ENCODE peak calls at places on chromosomes 5 and 9, in nine cellular contexts. One of them, this sample, is unnamed.

GRCh38 chr5:30152431-30152830 is 1041.1 kb upstream of the CDH6 start:
- DNase-seq in NCI-H1694 treated with DMSO at 0.1 percent for 48 hours: no peak
- DNase-seq in dermis microvascular lymphatic vessel endothelial cell: no peak
- DNase-seq in HCEC 1CT: no peak
- DNase-seq in foreskin melanocyte: no peak
- DNase-seq in GM03348: no peak
- DNase-seq in stimulated activated CD4-positive, alpha-beta T cell treated with anti-CD3 and anti-CD28 coated beads, Interleukin-4, amount 100 ng/mL, for 48 hours: no peak
- DNase-seq in frontal cortex: no peak
- DNase-seq in cerebellar cortex: no peak
- DNase-seq in this sample: no peak

GRCh38 chr9:131290767-131291370 is 1.3 kb downstream of the PLPP7 start:
- DNase-seq in NCI-H1694 treated with DMSO at 0.1 percent for 48 hours: no peak
- DNase-seq in dermis microvascular lymphatic vessel endothelial cell: no peak
- DNase-seq in HCEC 1CT: no peak
- DNase-seq in foreskin melanocyte: no peak
- DNase-seq in GM03348: no peak
- DNase-seq in stimulated activated CD4-positive, alpha-beta T cell treated with anti-CD3 and anti-CD28 coated beads, Interleukin-4, amount 100 ng/mL, for 48 hours: no peak
- DNase-seq in frontal cortex: no peak
- DNase-seq in cerebellar cortex: no peak
- DNase-seq in this sample: no peak

GRCh38 chr9:121226186-121226585 is 24.5 kb upstream of the RAB14 start:
- DNase-seq in NCI-H1694 treated with DMSO at 0.1 percent for 48 hours: no peak
- DNase-seq in dermis microvascular lymphatic vessel endothelial cell: no peak
- DNase-seq in HCEC 1CT: peak
- DNase-seq in foreskin melanocyte: no peak
- DNase-seq in GM03348: peak
- DNase-seq in stimulated activated CD4-positive, alpha-beta T cell treated with anti-CD3 and anti-CD28 coated beads, Interleukin-4, amount 100 ng/mL, for 48 hours: no peak
- DNase-seq in frontal cortex: no peak
- DNase-seq in cerebellar cortex: no peak
- DNase-seq in this sample: no peak

GRCh38 chr5:145925803-145926202 is 10.6 kb upstream of the SH3RF2 start:
- DNase-seq in NCI-H1694 treated with DMSO at 0.1 percent for 48 hours: no peak
- DNase-seq in dermis microvascular lymphatic vessel endothelial cell: no peak
- DNase-seq in HCEC 1CT: peak
- DNase-seq in foreskin melanocyte: no peak
- DNase-seq in GM03348: peak
- DNase-seq in stimulated activated CD4-positive, alpha-beta T cell treated with anti-CD3 and anti-CD28 coated beads, Interleukin-4, amount 100 ng/mL, for 48 hours: no peak
- DNase-seq in frontal cortex: no peak
- DNase-seq in cerebellar cortex: no peak
- DNase-seq in this sample: peak

GRCh38 chr9:135552698-135553161 is 6.8 kb downstream of the OBP2A start:
- DNase-seq in NCI-H1694 treated with DMSO at 0.1 percent for 48 hours: no peak
- DNase-seq in dermis microvascular lymphatic vessel endothelial cell: no peak
- DNase-seq in HCEC 1CT: no peak
- DNase-seq in foreskin melanocyte: no peak
- DNase-seq in GM03348: no peak
- DNase-seq in stimulated activated CD4-positive, alpha-beta T cell treated with anti-CD3 and anti-CD28 coated beads, Interleukin-4, amount 100 ng/mL, for 48 hours: no peak
- DNase-seq in frontal cortex: no peak
- DNase-seq in cerebellar cortex: no peak
- DNase-seq in this sample: no peak

GRCh38 chr5:15995206-15996052 is 184.2 kb downstream of the MARCHF11 start:
- DNase-seq in NCI-H1694 treated with DMSO at 0.1 percent for 48 hours: peak
- DNase-seq in dermis microvascular lymphatic vessel endothelial cell: peak
- DNase-seq in HCEC 1CT: peak
- DNase-seq in foreskin melanocyte: peak
- DNase-seq in GM03348: peak
- DNase-seq in stimulated activated CD4-positive, alpha-beta T cell treated with anti-CD3 and anti-CD28 coated beads, Interleukin-4, amount 100 ng/mL, for 48 hours: no peak
- DNase-seq in frontal cortex: no peak
- DNase-seq in cerebellar cortex: peak
- DNase-seq in this sample: peak

GRCh38 chr9:130986311-130986940 is 22.5 kb upstream of the LAMC3 start:
- DNase-seq in NCI-H1694 treated with DMSO at 0.1 percent for 48 hours: no peak
- DNase-seq in dermis microvascular lymphatic vessel endothelial cell: no peak
- DNase-seq in HCEC 1CT: no peak
- DNase-seq in foreskin melanocyte: no peak
- DNase-seq in GM03348: no peak
- DNase-seq in stimulated activated CD4-positive, alpha-beta T cell treated with anti-CD3 and anti-CD28 coated beads, Interleukin-4, amount 100 ng/mL, for 48 hours: no peak
- DNase-seq in frontal cortex: no peak
- DNase-seq in cerebellar cortex: no peak
- DNase-seq in this sample: no peak

GRCh38 chr5:175700991-175701390 is 43.1 kb downstream of the HRH2 start:
- DNase-seq in NCI-H1694 treated with DMSO at 0.1 percent for 48 hours: no peak
- DNase-seq in dermis microvascular lymphatic vessel endothelial cell: no peak
- DNase-seq in HCEC 1CT: no peak
- DNase-seq in foreskin melanocyte: no peak
- DNase-seq in GM03348: no peak
- DNase-seq in stimulated activated CD4-positive, alpha-beta T cell treated with anti-CD3 and anti-CD28 coated beads, Interleukin-4, amount 100 ng/mL, for 48 hours: no peak
- DNase-seq in frontal cortex: no peak
- DNase-seq in cerebellar cortex: no peak
- DNase-seq in this sample: no peak

GRCh38 chr9:35370241-35370640 is 119.7 kb upstream of the RUSC2 start:
- DNase-seq in NCI-H1694 treated with DMSO at 0.1 percent for 48 hours: no peak
- DNase-seq in dermis microvascular lymphatic vessel endothelial cell: no peak
- DNase-seq in HCEC 1CT: no peak
- DNase-seq in foreskin melanocyte: no peak
- DNase-seq in GM03348: no peak
- DNase-seq in stimulated activated CD4-positive, alpha-beta T cell treated with anti-CD3 and anti-CD28 coated beads, Interleukin-4, amount 100 ng/mL, for 48 hours: no peak
- DNase-seq in frontal cortex: no peak
- DNase-seq in cerebellar cortex: no peak
- DNase-seq in this sample: no peak

GRCh38 chr5:81826128-81826527 is 75.2 kb upstream of the SSBP2 start:
- DNase-seq in NCI-H1694 treated with DMSO at 0.1 percent for 48 hours: no peak
- DNase-seq in dermis microvascular lymphatic vessel endothelial cell: no peak
- DNase-seq in HCEC 1CT: no peak
- DNase-seq in foreskin melanocyte: no peak
- DNase-seq in GM03348: peak
- DNase-seq in stimulated activated CD4-positive, alpha-beta T cell treated with anti-CD3 and anti-CD28 coated beads, Interleukin-4, amount 100 ng/mL, for 48 hours: no peak
- DNase-seq in frontal cortex: no peak
- DNase-seq in cerebellar cortex: no peak
- DNase-seq in this sample: no peak

GRCh38 chr5:135222771-135223170 is 176.3 kb downstream of the MACROH2A1 start:
- DNase-seq in NCI-H1694 treated with DMSO at 0.1 percent for 48 hours: no peak
- DNase-seq in dermis microvascular lymphatic vessel endothelial cell: no peak
- DNase-seq in HCEC 1CT: no peak
- DNase-seq in foreskin melanocyte: no peak
- DNase-seq in GM03348: no peak
- DNase-seq in stimulated activated CD4-positive, alpha-beta T cell treated with anti-CD3 and anti-CD28 coated beads, Interleukin-4, amount 100 ng/mL, for 48 hours: no peak
- DNase-seq in frontal cortex: no peak
- DNase-seq in cerebellar cortex: no peak
- DNase-seq in this sample: no peak

GRCh38 chr9:131258186-131258585 is 18.1 kb downstream of the FAM78A start:
- DNase-seq in NCI-H1694 treated with DMSO at 0.1 percent for 48 hours: no peak
- DNase-seq in dermis microvascular lymphatic vessel endothelial cell: no peak
- DNase-seq in HCEC 1CT: no peak
- DNase-seq in foreskin melanocyte: no peak
- DNase-seq in GM03348: no peak
- DNase-seq in stimulated activated CD4-positive, alpha-beta T cell treated with anti-CD3 and anti-CD28 coated beads, Interleukin-4, amount 100 ng/mL, for 48 hours: no peak
- DNase-seq in frontal cortex: no peak
- DNase-seq in cerebellar cortex: no peak
- DNase-seq in this sample: no peak

GRCh38 chr9:127897194-127897692 is 2.2 kb downstream of the ST6GALNAC6 start:
- DNase-seq in NCI-H1694 treated with DMSO at 0.1 percent for 48 hours: no peak
- DNase-seq in dermis microvascular lymphatic vessel endothelial cell: peak
- DNase-seq in HCEC 1CT: peak
- DNase-seq in foreskin melanocyte: no peak
- DNase-seq in GM03348: peak
- DNase-seq in stimulated activated CD4-positive, alpha-beta T cell treated with anti-CD3 and anti-CD28 coated beads, Interleukin-4, amount 100 ng/mL, for 48 hours: no peak
- DNase-seq in frontal cortex: peak
- DNase-seq in cerebellar cortex: peak
- DNase-seq in this sample: peak

GRCh38 chr5:150559701-150560100 is 51.8 kb downstream of the NDST1 start:
- DNase-seq in NCI-H1694 treated with DMSO at 0.1 percent for 48 hours: no peak
- DNase-seq in dermis microvascular lymphatic vessel endothelial cell: no peak
- DNase-seq in HCEC 1CT: peak
- DNase-seq in foreskin melanocyte: no peak
- DNase-seq in GM03348: peak
- DNase-seq in stimulated activated CD4-positive, alpha-beta T cell treated with anti-CD3 and anti-CD28 coated beads, Interleukin-4, amount 100 ng/mL, for 48 hours: no peak
- DNase-seq in frontal cortex: no peak
- DNase-seq in cerebellar cortex: no peak
- DNase-seq in this sample: no peak

GRCh38 chr5:14144586-14145355 is 1.6 kb downstream of the TRIO start:
- DNase-seq in NCI-H1694 treated with DMSO at 0.1 percent for 48 hours: peak
- DNase-seq in dermis microvascular lymphatic vessel endothelial cell: no peak
- DNase-seq in HCEC 1CT: peak
- DNase-seq in foreskin melanocyte: peak
- DNase-seq in GM03348: peak
- DNase-seq in stimulated activated CD4-positive, alpha-beta T cell treated with anti-CD3 and anti-CD28 coated beads, Interleukin-4, amount 100 ng/mL, for 48 hours: peak
- DNase-seq in frontal cortex: peak
- DNase-seq in cerebellar cortex: peak
- DNase-seq in this sample: peak

GRCh38 chr9:134205636-134206316 is 41.4 kb upstream of the RNU6ATAC start:
- DNase-seq in NCI-H1694 treated with DMSO at 0.1 percent for 48 hours: no peak
- DNase-seq in dermis microvascular lymphatic vessel endothelial cell: peak
- DNase-seq in HCEC 1CT: peak
- DNase-seq in foreskin melanocyte: no peak
- DNase-seq in GM03348: peak
- DNase-seq in stimulated activated CD4-positive, alpha-beta T cell treated with anti-CD3 and anti-CD28 coated beads, Interleukin-4, amount 100 ng/mL, for 48 hours: no peak
- DNase-seq in frontal cortex: no peak
- DNase-seq in cerebellar cortex: peak
- DNase-seq in this sample: peak

GRCh38 chr5:137310051-137310730 is 188.9 kb downstream of the SPOCK1 start:
- DNase-seq in NCI-H1694 treated with DMSO at 0.1 percent for 48 hours: no peak
- DNase-seq in dermis microvascular lymphatic vessel endothelial cell: no peak
- DNase-seq in HCEC 1CT: peak
- DNase-seq in foreskin melanocyte: peak
- DNase-seq in GM03348: peak
- DNase-seq in stimulated activated CD4-positive, alpha-beta T cell treated with anti-CD3 and anti-CD28 coated beads, Interleukin-4, amount 100 ng/mL, for 48 hours: no peak
- DNase-seq in frontal cortex: no peak
- DNase-seq in cerebellar cortex: no peak
- DNase-seq in this sample: peak

This sample was measured in endothelial cell of umbilical vein.